ENCODE peak calls at places on chromosomes 6 and 20, in seven cellular contexts. W, Q, N, R, O, M and B are unnamed samples.

GRCh38 chr20:3784863-3785239 is 1.7 kb downstream of the CENPB start:
- DNase-seq in W (no peak), Q (no peak), N (no peak), R (no peak), O (no peak), M (no peak), B (peak; percentile 80)

GRCh38 chr20:51346686-51347485 is 195.6 kb downstream of the NFATC2 start:
- DNase-seq in W (peak; percentile 83), Q (no peak), N (no peak), R (no peak), O (no peak), M (no peak), B (no peak)

GRCh38 chr6:124968401-124968800 is 6.2 kb downstream of the RNF217 start:
- DNase-seq in W (peak; percentile 26), Q (no peak), N (no peak), R (no peak), O (peak; percentile 19), M (no peak), B (no peak)

GRCh38 chr20:4029505-4030467 is 14.4 kb upstream of the RNF24 start:
- DNase-seq in W (no peak), Q (no peak), N (no peak), R (no peak), O (no peak), M (no peak), B (no peak)

GRCh38 chr20:32987044-32987825 is 17.0 kb downstream of the SUN5 start:
- DNase-seq in W (no peak), Q (no peak), N (no peak), R (no peak), O (no peak), M (no peak), B (no peak)

GRCh38 chr20:44454301-44454963 is 21.2 kb upstream of the TTPAL start:
- DNase-seq in W (no peak), Q (no peak), N (no peak), R (no peak), O (no peak), M (no peak), B (no peak)

GRCh38 chr6:151948007-151948745 is 140.7 kb downstream of the ESR1 start:
- DNase-seq in W (no peak), Q (no peak), N (no peak), R (no peak), O (no peak), M (no peak), B (no peak)

GRCh38 chr20:43196243-43196642 is 6.5 kb upstream of the PTPRT start:
- DNase-seq in W (no peak), Q (no peak), N (no peak), R (no peak), O (no peak), M (no peak), B (no peak)

GRCh38 chr6:149324428-149324827 is 6.9 kb downstream of the TAB2 start:
- DNase-seq in W (no peak), Q (no peak), N (peak; percentile 17), R (no peak), O (no peak), M (no peak), B (no peak)

GRCh38 chr6:29887819-29888581 is 54.3 kb upstream of the HLA-A start:
- DNase-seq in W (peak; percentile 11), Q (peak; percentile 42), N (peak; percentile 53), R (no peak), O (peak; percentile 25), M (peak; percentile 89), B (no peak)

GRCh38 chr20:46573234-46573633 is 22.8 kb upstream of the OCSTAMP start:
- DNase-seq in W (no peak), Q (no peak), N (no peak), R (no peak), O (no peak), M (no peak), B (no peak)

GRCh38 chr6:169800668-169801395 is 49.4 kb downstream of the ERMARD start:
- DNase-seq in W (peak; percentile 82), Q (peak; percentile 49), N (peak; percentile 3), R (no peak), O (peak; percentile 28), M (peak; percentile 27), B (peak; percentile 81)

GRCh38 chr20:63456429-63457284 is 15.8 kb downstream of the KCNQ2 start:
- DNase-seq in W (no peak), Q (no peak), N (no peak), R (no peak), O (no peak), M (no peak), B (no peak)

GRCh38 chr6:76026101-76026500 is 46.4 kb downstream of the IMPG1 start:
- DNase-seq in W (no peak), Q (no peak), N (no peak), R (no peak), O (no peak), M (no peak), B (no peak)

GRCh38 chr6:19995575-19996257 is 158.5 kb downstream of the ID4 start:
- DNase-seq in W (no peak), Q (no peak), N (no peak), R (no peak), O (peak; percentile 13), M (no peak), B (no peak)

GRCh38 chr20:59576216-59576953 is 28.0 kb upstream of the PHACTR3 start:
- DNase-seq in W (no peak), Q (no peak), N (no peak), R (no peak), O (no peak), M (no peak), B (no peak)

GRCh38 chr20:50192364-50193168 is 1.9 kb downstream of the CEBPB start:
- DNase-seq in W (peak; percentile 89), Q (peak; percentile 90), N (peak; percentile 88), R (peak; percentile 87), O (peak; percentile 81), M (peak; percentile 90), B (no peak)

GRCh38 chr6:147395158-147395557 is 113.3 kb upstream of the SAMD5 start:
- DNase-seq in W (peak; percentile 46), Q (no peak), N (no peak), R (no peak), O (no peak), M (no peak), B (no peak)

GRCh38 chr6:18245079-18245478 is 19.3 kb downstream of the DEK start:
- DNase-seq in W (no peak), Q (no peak), N (no peak), R (no peak), O (no peak), M (no peak), B (no peak)

GRCh38 chr6:18244251-18244650 is 20.1 kb downstream of the DEK start:
- DNase-seq in W (no peak), Q (no peak), N (no peak), R (no peak), O (no peak), M (no peak), B (no peak)

GRCh38 chr6:18245642-18246041 is 18.7 kb downstream of the DEK start:
- DNase-seq in W (no peak), Q (no peak), N (no peak), R (no peak), O (no peak), M (no peak), B (no peak)

GRCh38 chr6:18247002-18247401 is 17.3 kb downstream of the DEK start:
- DNase-seq in W (no peak), Q (no peak), N (no peak), R (no peak), O (no peak), M (no peak), B (no peak)

GRCh38 chr6:18246205-18246604 is 18.1 kb downstream of the DEK start:
- DNase-seq in W (no peak), Q (no peak), N (no peak), R (no peak), O (no peak), M (no peak), B (no peak)
- H3K36me3 ChIP-seq in W (peaks cover 26% of the 10 kb centered on the region), Q (no peaks in the 10 kb centered on the region), N (no peaks in the 10 kb centered on the region), R (no peaks in the 10 kb centered on the region), O (peaks cover 29% of the 10 kb centered on the region), M (peaks cover 18% of the 10 kb centered on the region), B (peaks cover 23% of the 10 kb centered on the region)

DNA sequence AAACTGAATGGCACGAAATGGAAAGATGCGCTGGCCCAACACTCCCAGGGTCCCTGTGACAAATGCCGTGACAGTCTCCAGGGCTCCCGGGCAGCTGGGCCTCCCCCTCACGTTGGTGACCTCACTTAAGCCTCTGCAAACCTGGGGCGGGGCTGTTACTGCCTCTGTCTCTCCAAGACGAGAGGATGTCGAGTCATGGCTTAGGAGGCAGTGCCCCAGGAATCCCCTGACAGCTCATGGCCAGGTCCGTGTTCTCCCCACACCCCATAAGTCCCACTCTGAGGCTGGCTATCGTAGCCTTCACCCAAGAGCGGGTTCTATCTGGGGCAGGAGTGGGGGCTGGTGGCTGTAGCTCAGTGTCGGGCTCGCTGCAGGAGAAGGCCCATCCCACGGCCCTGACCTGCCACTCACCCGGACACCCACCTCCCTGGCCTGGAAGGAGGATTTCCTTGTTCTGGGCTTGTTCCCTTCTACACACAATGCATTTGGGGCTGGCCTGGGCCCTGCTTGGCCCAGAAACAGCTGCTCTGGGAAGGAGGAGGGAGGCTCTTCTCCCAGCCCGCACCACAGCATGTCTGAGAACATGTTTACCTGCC is 5.6 kb upstream of the RPS21 start:
- DNase-seq in W (peak; percentile 76), Q (peak; percentile 70), N (peak; percentile 80), R (no peak), O (no peak), M (no peak), B (no peak)
- H3K4me1 ChIP-seq in W (peaks cover 9% of the 10 kb centered on the region), Q (peaks cover 8% of the 10 kb centered on the region), N (peaks cover 56% of the 10 kb centered on the region), R (peaks cover 3% of the 10 kb centered on the region), O (peaks cover 9% of the 10 kb centered on the region), M (peaks cover 2% of the 10 kb centered on the region), B (peaks cover 67% of the 10 kb centered on the region)

GRCh38 chr6:35213161-35213823 is 464 bp upstream of the SCUBE3 start:
- DNase-seq in W (no peak), Q (no peak), N (peak; percentile 45), R (no peak), O (peak; percentile 74), M (no peak), B (no peak)
- H3K4me3 ChIP-seq in W (peak overlapping the region; percentile 62), Q (peak overlapping the region; percentile 39), N (peak overlapping the region; percentile 53), R (peak overlapping the region; percentile 46), O (peak overlapping the region; percentile 68), M (no peak overlapping the region), B (peak overlapping the region; percentile 42)

GRCh38 chr20:38759135-38759534 is 10.9 kb downstream of the ACTR5 start:
- DNase-seq in W (no peak), Q (no peak), N (no peak), R (no peak), O (no peak), M (no peak), B (no peak)

GRCh38 chr20:38757145-38757800 is 9.0 kb downstream of the ACTR5 start:
- DNase-seq in W (no peak), Q (no peak), N (no peak), R (no peak), O (no peak), M (no peak), B (no peak)

GRCh38 chr20:38763616-38764015 is 15.4 kb downstream of the ACTR5 start:
- DNase-seq in W (no peak), Q (no peak), N (no peak), R (no peak), O (no peak), M (no peak), B (no peak)

GRCh38 chr20:38762174-38762573 is 13.9 kb downstream of the ACTR5 start:
- DNase-seq in W (no peak), Q (no peak), N (no peak), R (no peak), O (no peak), M (no peak), B (no peak)

DNA sequence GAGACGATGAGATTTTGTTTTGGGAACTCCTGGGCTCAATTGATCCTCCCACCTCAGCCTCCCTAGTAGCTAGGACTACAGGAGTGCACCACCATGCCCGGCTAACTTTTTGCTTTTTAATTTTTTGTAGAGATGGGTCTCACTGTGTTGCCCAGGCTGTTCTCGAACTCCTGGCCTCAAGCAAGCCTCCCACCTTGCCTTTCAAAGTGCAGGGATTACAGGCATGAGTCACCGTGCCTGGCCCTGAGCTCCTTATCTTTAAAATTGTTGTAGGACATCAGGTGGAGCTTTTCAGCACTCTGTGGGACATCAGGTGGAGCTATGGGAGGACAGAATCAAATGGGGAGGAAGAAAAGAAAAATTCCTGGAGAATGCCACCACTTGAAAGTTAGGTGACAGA is 12.7 kb downstream of the ACTR5 start:
- DNase-seq in W (no peak), Q (no peak), N (no peak), R (no peak), O (no peak), M (no peak), B (no peak)
- H3K36me3 ChIP-seq in W (peaks cover 19% of the 10 kb centered on the region), Q (peaks cover 9% of the 10 kb centered on the region), N (no peaks in the 10 kb centered on the region), R (peaks cover 10% of the 10 kb centered on the region), O (peaks cover 24% of the 10 kb centered on the region), M (peaks cover 30% of the 10 kb centered on the region), B (no peaks in the 10 kb centered on the region)